ENCODE peak calls at places on chromosome 9, in six cellular contexts. X, Z, E, K, G and R are unnamed samples.

GRCh38 chr9:9791621-9792020 is 821.2 kb downstream of the PTPRD start:
- DNase-seq in Z (no peak), K (no peak), X (peak; percentile 11), G (no peak), E (no peak), R (no peak)

GRCh38 chr9:37753489-37754190 is at the start of gene TRMT10B:
- DNase-seq in E (peak; percentile 91), X (peak; percentile 74), Z (peak; percentile 65), G (peak; percentile 75), K (peak; percentile 70), R (peak; percentile 82)

GRCh38 chr9:130020618-130021017 is 22.4 kb downstream of the FNBP1 start:
- DNase-seq in X (no peak), E (no peak), G (no peak), Z (no peak), K (no peak), R (no peak)

GRCh38 chr9:133057006-133057405 is 4.8 kb upstream of the CEL start:
- DNase-seq in K (no peak), E (no peak), X (no peak), G (no peak), Z (peak; percentile 73), R (no peak)

GRCh38 chr9:9557804-9558334 is 1054.9 kb downstream of the PTPRD start:
- DNase-seq in G (no peak), E (no peak), Z (no peak), K (no peak), X (no peak), R (no peak)

GRCh38 chr9:131234799-131235479 is 41.4 kb downstream of the FAM78A start:
- DNase-seq in K (no peak), E (no peak), X (peak; percentile 77), Z (no peak), G (peak; percentile 24), R (no peak)

GRCh38 chr9:23819403-23819802 is 6.6 kb downstream of the ELAVL2 start:
- DNase-seq in Z (no peak), G (no peak), K (no peak), E (no peak), X (no peak), R (no peak)

GRCh38 chr9:108643756-108644510 is 211.9 kb downstream of the ACTL7B start:
- DNase-seq in X (no peak), Z (no peak), G (no peak), K (no peak), E (no peak), R (no peak)

GRCh38 chr9:78118742-78119473 is 87.3 kb upstream of the GNAQ start:
- DNase-seq in K (no peak), Z (no peak), G (no peak), E (no peak), X (no peak), R (no peak)

GRCh38 chr9:134223091-134223490 is 58.7 kb upstream of the RNU6ATAC start:
- DNase-seq in K (no peak), G (peak; percentile 27), Z (peak; percentile 3), E (peak; percentile 51), X (no peak), R (no peak)

GRCh38 chr9:127223810-127224177 is 40.8 kb upstream of the GARNL3 start:
- DNase-seq in E (peak; percentile 78), Z (no peak), X (peak; percentile 11), K (no peak), G (no peak), R (no peak)

GRCh38 chr9:127223266-127223665 is 41.3 kb upstream of the GARNL3 start:
- DNase-seq in K (no peak), X (no peak), Z (no peak), E (no peak), G (no peak), R (no peak)

GRCh38 chr9:127225747-127226646 is 38.6 kb upstream of the GARNL3 start:
- DNase-seq in K (no peak), E (peak; percentile 78), G (no peak), Z (no peak), X (peak; percentile 36), R (no peak)

GRCh38 chr9:127224178-127224882 is 40.2 kb upstream of the GARNL3 start:
- DNase-seq in K (peak; percentile 91), G (peak; percentile 97), E (peak; percentile 96), Z (peak; percentile 91), X (peak; percentile 95), R (peak; percentile 91)

DNA sequence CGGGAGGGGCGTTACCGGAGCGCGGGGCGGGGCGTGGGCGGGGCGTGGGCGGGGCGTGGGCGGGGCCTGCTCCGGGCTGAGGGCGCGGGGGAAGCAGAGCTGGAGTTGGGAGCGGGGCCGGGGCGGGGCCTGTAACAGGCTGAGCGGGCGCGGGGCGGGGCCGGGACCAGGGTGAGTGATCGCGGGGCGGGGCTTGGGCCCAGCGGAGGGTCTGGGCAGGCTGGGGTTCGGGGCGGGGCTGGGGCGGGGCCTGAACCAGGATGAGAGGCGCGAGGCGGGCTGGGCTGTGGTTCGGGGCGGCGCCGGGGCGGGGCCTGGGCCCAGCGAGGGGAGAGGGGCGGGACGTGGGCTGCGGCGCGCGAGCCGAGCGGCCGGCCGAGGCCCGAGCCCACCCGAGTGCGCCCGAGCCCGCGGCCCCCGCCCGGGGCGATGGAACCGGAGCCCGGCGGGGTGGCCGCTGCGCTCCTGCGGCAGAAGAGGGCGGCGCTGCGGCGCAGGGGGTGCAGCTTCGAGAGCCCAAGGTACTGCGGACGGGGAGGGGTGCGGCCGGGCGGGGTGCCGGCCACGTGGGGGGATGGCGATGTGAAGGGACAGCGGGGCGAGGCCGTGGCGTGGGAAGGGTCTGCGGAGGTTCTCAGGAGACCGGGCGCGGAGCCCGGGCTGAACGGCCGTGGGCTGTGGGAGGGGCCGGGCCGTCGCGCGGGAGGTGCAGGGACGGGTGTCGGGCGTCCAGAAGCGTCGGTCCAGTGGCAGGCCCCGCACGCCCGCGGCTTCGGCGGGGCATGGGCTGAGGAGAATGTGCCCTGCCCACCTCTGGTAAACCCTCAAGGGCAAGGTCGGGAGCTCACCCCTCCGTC is 39.5 kb upstream of the GARNL3 start:
- DNase-seq in E (peak; percentile 98), Z (peak; percentile 98), X (peak; percentile 99), K (peak; percentile 99), G (peak; percentile 99), R (peak; percentile 99)
- H3K27ac ChIP-seq in E (peak overlapping the region; percentile 83), Z (peak overlapping the region; percentile 71), X (peak overlapping the region; percentile 72), K (peak overlapping the region; percentile 89), G (peak overlapping the region; percentile 82), R (peak overlapping the region; percentile 78)

GRCh38 chr9:126629007-126629674 is 15.4 kb downstream of the LMX1B start:
- DNase-seq in G (no peak), X (no peak), Z (no peak), K (no peak), E (no peak), R (no peak)

GRCh38 chr9:126625329-126626116 is 11.8 kb downstream of the LMX1B start:
- DNase-seq in Z (no peak), G (no peak), X (no peak), E (no peak), K (no peak), R (no peak)

GRCh38 chr9:126630458-126631237 is 16.9 kb downstream of the LMX1B start:
- DNase-seq in X (no peak), E (no peak), G (no peak), Z (no peak), K (no peak), R (no peak)

GRCh38 chr9:126626117-126627022 is 12.6 kb downstream of the LMX1B start:
- DNase-seq in E (no peak), G (no peak), X (no peak), K (no peak), Z (no peak), R (no peak)

GRCh38 chr9:126628146-126628545 is 14.4 kb downstream of the LMX1B start:
- DNase-seq in K (no peak), E (no peak), X (no peak), G (no peak), Z (no peak), R (no peak)
- H3K4me3 ChIP-seq in K (no peak overlapping the region), E (no peak overlapping the region), X (no peak overlapping the region), G (no peak overlapping the region), Z (no peak overlapping the region), R (no peak overlapping the region)

DNA sequence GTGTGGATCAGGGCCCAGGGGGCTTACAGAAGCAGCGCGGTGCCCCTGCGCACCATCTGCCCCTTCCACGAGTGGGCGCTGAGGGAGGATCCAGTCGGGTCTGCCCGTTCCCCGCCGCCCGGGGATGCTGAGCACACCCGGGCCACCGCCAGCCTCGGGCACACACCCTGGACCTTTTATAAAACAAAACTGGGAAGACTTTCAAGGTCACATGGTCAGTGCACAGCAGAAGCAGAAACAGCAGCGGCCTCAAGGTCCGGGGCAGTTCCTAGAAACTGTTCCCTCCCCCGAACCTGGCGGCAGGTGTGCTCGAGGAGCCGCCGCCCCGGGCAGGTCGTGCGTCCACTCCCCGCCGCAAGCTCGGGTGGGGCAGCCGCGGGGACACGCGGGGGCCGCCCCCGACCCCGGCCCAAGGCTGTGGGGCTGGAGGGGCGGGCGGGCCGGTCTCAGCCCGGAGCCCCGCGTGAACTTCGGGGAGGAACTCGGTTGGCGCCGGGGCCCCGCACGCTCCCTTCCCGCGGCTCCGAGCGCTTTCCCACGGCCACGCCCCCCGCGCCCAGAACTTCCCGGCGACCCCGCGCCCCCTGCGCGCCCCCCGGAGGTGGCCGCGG is 619 bp upstream of the PPP1R26 start:
- DNase-seq in X (peak; percentile 68), K (no peak), Z (peak; percentile 79), E (peak; percentile 76), G (peak; percentile 73), R (no peak)
- TF ChIP-seq CTCF in X (peak; percentile 23), K (peak; percentile 41), Z (peak; percentile 10), E (no peak), G (no peak), R (no peak)

DNA sequence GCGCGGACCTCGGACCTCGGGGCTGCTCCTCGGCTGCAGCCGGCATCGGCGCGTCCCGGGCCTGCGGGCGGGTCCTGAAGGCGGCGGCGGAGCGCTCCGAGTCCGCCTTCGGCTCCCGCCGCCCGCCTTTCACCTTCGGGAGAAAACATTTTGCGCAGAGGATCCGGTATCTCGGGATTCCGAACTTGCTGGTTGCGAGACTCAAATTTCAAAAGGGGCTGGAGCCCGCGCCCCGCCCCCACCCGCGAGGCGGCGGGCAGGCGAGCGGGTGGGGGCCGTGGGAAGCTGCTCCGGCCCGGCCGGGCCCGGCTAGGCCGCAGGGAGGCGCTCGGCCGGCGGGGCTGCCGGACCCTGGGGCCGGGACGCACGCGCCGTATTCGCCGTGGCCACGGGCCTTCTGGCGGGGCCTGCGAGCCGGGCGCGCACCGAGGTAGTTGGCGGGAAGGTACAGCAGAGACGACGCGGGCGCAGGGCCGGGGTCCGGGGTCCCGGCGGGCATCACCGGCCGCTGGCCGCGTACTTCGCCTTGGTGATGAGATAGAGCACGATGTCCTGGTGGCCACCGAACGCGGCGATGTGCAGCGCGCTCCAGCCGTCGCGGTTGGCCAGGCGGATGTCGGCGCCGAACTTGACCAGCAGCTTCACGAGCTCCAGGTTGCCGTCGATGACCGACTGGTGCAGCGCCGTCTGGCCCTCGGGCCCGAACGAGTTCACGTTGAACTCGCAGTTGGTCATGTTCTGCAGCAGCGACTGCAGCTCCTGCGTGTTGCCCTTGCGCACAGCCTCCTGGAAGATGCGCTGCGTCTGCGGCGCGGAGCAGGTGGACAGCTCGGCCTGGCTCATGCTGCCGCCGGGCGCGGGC is 754 bp downstream of the NRARP start:
- DNase-seq in G (no peak), Z (peak; percentile 68), K (peak; percentile 34), X (peak; percentile 84), E (no peak), R (peak; percentile 29)
- H3K27ac ChIP-seq in G (peak overlapping the region; percentile 64), Z (peak overlapping the region; percentile 84), K (peak overlapping the region; percentile 92), X (peak overlapping the region; percentile 47), E (peak overlapping the region; percentile 82), R (peak overlapping the region; percentile 36)

GRCh38 chr9:92133949-92134604 is 18.9 kb upstream of the SPTLC1 start:
- DNase-seq in K (peak; percentile 79), E (peak; percentile 94), Z (peak; percentile 76), X (peak; percentile 90), G (peak; percentile 89), R (peak; percentile 74)
- H3K4me3 ChIP-seq in K (no peak overlapping the region), E (no peak overlapping the region), Z (no peak overlapping the region), X (no peak overlapping the region), G (no peak overlapping the region), R (peak overlapping the region; percentile 3)